ENCODE peak calls at places on chromosomes 7 and 10, in six cellular contexts. D is dorsolateral prefrontal cortex; R is WTC11; O is SK-N-DZ; G is activated CD8-positive, alpha-beta memory T cell treated with anti-CD3 and anti-CD28 coated beads for 48 hours; B is NCI-H2081. X is an unnamed sample.

GRCh38 chr10:103847909-103848468 is 7.4 kb downstream of the SH3PXD2A start:
- DNase-seq in B (no peak), D (no peak), R (peak), O (no peak), G (no peak), X (no peak)

GRCh38 chr10:109432281-109432680 is 491.0 kb downstream of the XPNPEP1 start:
- DNase-seq in O (no peak), B (no peak), D (no peak), R (no peak), G (no peak), X (no peak)

GRCh38 chr10:87608756-87609155 is 50.9 kb upstream of the PAPSS2 start:
- DNase-seq in D (no peak), G (no peak), O (no peak), R (no peak), B (peak), X (no peak)

GRCh38 chr7:2921748-2922147 is 77.6 kb upstream of the GNA12 start:
- DNase-seq in O (no peak), B (no peak), G (no peak), R (peak), D (no peak), X (no peak)

GRCh38 chr10:59621771-59622170 is 87.9 kb downstream of the SLC16A9 start:
- DNase-seq in R (no peak), O (no peak), G (no peak), D (no peak), B (no peak), X (no peak)

GRCh38 chr10:21173964-21174669 is 277.0 kb upstream of the NEBL start:
- DNase-seq in O (no peak), G (no peak), D (peak), B (peak), R (peak), X (no peak)

GRCh38 chr10:121579656-121580055 is 18.6 kb downstream of the FGFR2 start:
- DNase-seq in D (no peak), R (peak), O (no peak), B (no peak), G (no peak), X (no peak)

GRCh38 chr10:58701398-58702135 is 188.9 kb downstream of the BICC1 start:
- DNase-seq in G (no peak), D (no peak), R (no peak), O (no peak), B (no peak), X (no peak)

GRCh38 chr10:102133373-102134195 is 744 bp downstream of the PPRC1 start:
- DNase-seq in R (peak), O (peak), B (peak), G (peak), D (peak), X (peak)

GRCh38 chr7:87876759-87877234 is 504 bp downstream of the DBF4 start:
- DNase-seq in G (peak), B (peak), D (peak), O (peak), R (peak), X (peak)

GRCh38 chr10:70448236-70448635 is 6.8 kb upstream of the NODAL start:
- DNase-seq in R (no peak), G (no peak), B (no peak), O (no peak), D (no peak), X (no peak)

X was measured in hypothalamus.